ENCODE peak calls at places on chromosomes 12 and 14, in four cellular contexts. G is CD4-positive, alpha-beta T cell; P is prostate gland; A is progenitor cell of endocrine pancreas. F is an unnamed sample.

GRCh38 chr12:109098142-109098652 is 800 bp downstream of the UNG start:
- DNase-seq in G (no peak), P (no peak), A (no peak), F (peak; percentile 39)

GRCh38 chr12:51864701-51865469 is 16.4 kb upstream of the FIGNL2 start:
- DNase-seq in A (no peak), P (no peak), G (no peak), F (no peak)

GRCh38 chr12:53381739-53382630 is 2.0 kb downstream of the SP1 start:
- DNase-seq in P (peak; percentile 54), G (peak; percentile 20), A (no peak), F (no peak)

GRCh38 chr12:63948211-63948610 is 103.7 kb downstream of the SRGAP1 start:
- DNase-seq in A (no peak), P (no peak), G (no peak), F (no peak)

GRCh38 chr12:119859241-119859640 is 17.9 kb downstream of the CIT start:
- DNase-seq in P (no peak), A (no peak), G (no peak), F (no peak)

GRCh38 chr12:2640281-2640680 is 154.5 kb upstream of the FKBP4 start:
- DNase-seq in P (no peak), G (no peak), A (no peak), F (no peak)

GRCh38 chr14:77869350-77869749 is 69.4 kb downstream of the ADCK1 start:
- DNase-seq in P (no peak), A (no peak), G (no peak), F (no peak)

GRCh38 chr14:64698899-64699298 is 5.3 kb upstream of the PLEKHG3 start:
- DNase-seq in P (no peak), G (no peak), A (no peak), F (no peak)

GRCh38 chr14:76918176-76918750 is 92.1 kb downstream of the LRRC74A start:
- DNase-seq in P (peak; percentile 83), G (no peak), A (no peak), F (no peak)

GRCh38 chr14:85280074-85280473 is 249.9 kb upstream of the FLRT2 start:
- DNase-seq in G (no peak), P (no peak), A (no peak), F (no peak)

GRCh38 chr12:21925296-21925913 is 15.8 kb downstream of the ABCC9 start:
- DNase-seq in A (no peak), G (no peak), P (no peak), F (no peak)

GRCh38 chr14:78968249-78968648 is 798.1 kb downstream of the NRXN3 start:
- DNase-seq in A (no peak), P (peak; percentile 13), G (no peak), F (no peak)

GRCh38 chr14:99672506-99673327 is 11.4 kb upstream of the CYP46A1 start:
- DNase-seq in A (no peak), P (no peak), G (no peak), F (no peak)

GRCh38 chr12:130463818-130464663 is 126.4 kb downstream of the PIWIL1 start:
- DNase-seq in A (no peak), G (no peak), P (no peak), F (no peak)

GRCh38 chr12:105559292-105559691 is 228.8 kb downstream of the C12orf75 start:
- DNase-seq in G (no peak), A (no peak), P (no peak), F (no peak)

GRCh38 chr12:27705263-27705662 is 5.4 kb upstream of the MRPS35 start:
- DNase-seq in A (no peak), G (no peak), P (no peak), F (no peak)
- TF ChIP-seq CTCF in A (peak; percentile 56), G (no peak), P (no peak), F (no peak)

GRCh38 chr12:115771065-115771464 is 506.4 kb downstream of the MED13L start:
- DNase-seq in P (peak; percentile 53), G (no peak), A (no peak), F (no peak)
- TF ChIP-seq CTCF in P (no peak), G (no peak), A (peak; percentile 44), F (no peak)

GRCh38 chr12:131915774-131916173 is 13.3 kb upstream of the PUS1 start:
- DNase-seq in G (no peak), A (no peak), P (no peak), F (no peak)
- TF ChIP-seq CTCF in G (no peak), A (no peak), P (no peak), F (no peak)

GRCh38 chr14:22047105-22047504 is 373.5 kb upstream of the OR4E1 start:
- DNase-seq in P (no peak), A (no peak), G (peak; percentile 24), F (no peak)
- TF ChIP-seq CTCF in P (no peak), A (peak; percentile 71), G (peak; percentile 47), F (no peak)

GRCh38 chr12:121357331-121357730 is 5.1 kb upstream of the ANAPC5 start:
- DNase-seq in A (no peak), G (no peak), P (no peak), F (no peak)

GRCh38 chr12:121356657-121357056 is 4.4 kb upstream of the ANAPC5 start:
- DNase-seq in G (no peak), P (no peak), A (no peak), F (no peak)

GRCh38 chr12:121346747-121347146 is 5.5 kb downstream of the ANAPC5 start:
- DNase-seq in P (no peak), G (no peak), A (no peak), F (no peak)

GRCh38 chr12:121355818-121356217 is 3.6 kb upstream of the ANAPC5 start:
- DNase-seq in P (no peak), G (no peak), A (no peak), F (no peak)

DNA sequence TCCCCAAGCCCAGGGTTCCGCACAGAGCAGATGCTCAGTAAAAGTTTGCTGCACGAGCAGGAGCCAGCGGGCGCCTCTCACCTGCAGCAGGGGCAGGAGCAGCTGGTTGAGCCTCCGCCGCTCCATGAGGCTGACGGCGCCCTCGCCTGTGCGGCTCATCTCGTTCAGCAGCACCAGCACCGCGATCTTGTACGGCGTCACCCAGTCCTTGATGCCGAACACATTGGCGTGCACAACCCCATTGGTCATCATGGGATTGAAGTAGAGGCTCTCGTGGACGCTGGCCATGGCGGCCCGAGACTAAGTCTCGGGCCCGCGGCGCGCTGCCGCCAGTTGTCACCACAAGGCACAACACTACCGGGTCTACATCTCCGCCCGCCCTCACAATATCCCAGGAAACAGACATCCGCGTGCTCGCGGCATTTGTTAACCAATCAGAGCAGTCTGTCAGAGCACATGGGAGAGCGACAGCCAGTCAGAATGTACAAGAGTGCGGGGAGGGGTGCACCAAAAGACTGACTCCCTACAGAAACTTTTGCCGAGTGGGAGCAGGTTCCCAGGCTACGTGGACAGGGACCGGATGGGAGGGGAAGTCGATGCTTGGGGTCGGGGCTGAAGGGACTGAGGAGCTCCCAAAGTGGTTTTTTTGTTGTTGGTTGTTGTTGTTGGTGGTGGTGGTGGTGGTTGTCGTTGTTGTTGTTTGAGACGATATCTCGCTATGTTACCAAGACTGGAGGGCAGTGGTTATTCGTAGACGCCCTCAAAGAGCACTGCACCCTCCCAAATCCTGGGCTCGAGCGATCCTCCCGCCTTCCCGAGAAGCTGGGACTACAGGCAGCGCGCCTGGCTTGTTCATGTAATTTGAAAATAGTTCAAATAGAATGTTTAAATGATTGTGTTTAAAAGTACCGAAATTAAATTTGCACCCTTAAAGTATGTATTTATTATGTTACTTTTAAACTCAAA is at the start of gene ANAPC5:
- DNase-seq in G (peak; percentile 89), A (peak; percentile 76), P (peak; percentile 96), F (peak; percentile 72)
- TF ChIP-seq CTCF in G (peak; percentile 20), A (no peak), P (no peak), F (no peak)